ENCODE peak calls at places on chromosomes 2 and 18, in four cellular contexts. U is GM12878, L is HepG2, B is H1. D is an unnamed sample. For H3K4me1, the result is how much of the 10 kb centered on the place peaks cover.

GRCh38 chr2:174590928-174591648 is 6.5 kb downstream of the WIPF1 start:
- DNase-seq in U (no peak), L (no peak), B (no peak), D (no peak)

GRCh38 chr18:71287268-71287667 is 998.4 kb downstream of the SOCS6 start:
- DNase-seq in U (no peak), L (no peak), B (no peak), D (no peak)

GRCh38 chr2:19748711-19749506 is 152.9 kb downstream of the TTC32 start:
- DNase-seq in U (no peak), L (peak), B (no peak), D (no peak)

GRCh38 chr2:88865801-88866353 is 174.4 kb downstream of the RPIA start:
- DNase-seq in U (no peak), L (no peak), B (no peak), D (no peak)

GRCh38 chr2:69780907-69781306 is 39.0 kb downstream of the ANXA4 start:
- DNase-seq in U (no peak), L (peak), B (no peak), D (no peak)

GRCh38 chr2:190677255-190677654 is 28.4 kb downstream of the NAB1 start:
- DNase-seq in U (no peak), L (no peak), B (no peak), D (no peak)

GRCh38 chr2:38146917-38147307 is 71.0 kb upstream of the CYP1B1 start:
- DNase-seq in U (peak), L (peak), B (peak), D (peak)

GRCh38 chr2:186748354-186748753 is 54.5 kb downstream of the FAM171B start:
- DNase-seq in U (no peak), L (no peak), B (no peak), D (no peak)

GRCh38 chr2:128381001-128381938 is 62.6 kb upstream of the HS6ST1 start:
- DNase-seq in U (no peak), L (peak), B (no peak), D (no peak)

GRCh38 chr2:216860738-216861137 is 874 bp upstream of the TNP1 start:
- DNase-seq in U (no peak), L (no peak), B (no peak), D (no peak)

GRCh38 chr18:67281746-67282145 is 234.8 kb downstream of the DSEL start:
- DNase-seq in U (no peak), L (no peak), B (no peak), D (no peak)

GRCh38 chr18:47317824-47318508 is 66.5 kb upstream of the SKOR2 start:
- DNase-seq in U (no peak), L (no peak), B (no peak), D (no peak)

GRCh38 chr2:3296182-3296972 is 81.2 kb downstream of the EIPR1 start:
- DNase-seq in U (no peak), L (no peak), B (no peak), D (no peak)

GRCh38 chr2:235034270-235035135 is 82.7 kb downstream of the SH3BP4 start:
- DNase-seq in U (no peak), L (no peak), B (no peak), D (no peak)

GRCh38 chr2:85873679-85874078 is 15.1 kb downstream of the ST3GAL5 start:
- DNase-seq in U (no peak), L (no peak), B (no peak), D (no peak)

GRCh38 chr2:28360742-28361293 is 31.8 kb upstream of the FOSL2 start:
- DNase-seq in U (no peak), L (no peak), B (no peak), D (no peak)

GRCh38 chr2:198641161-198641560 is 816.6 kb downstream of the SATB2 start:
- DNase-seq in U (no peak), L (no peak), B (no peak), D (no peak)

GRCh38 chr2:172551266-172551665 is 4.6 kb upstream of the PDK1 start:
- DNase-seq in U (no peak), L (no peak), B (no peak), D (no peak)

GRCh38 chr2:78832481-78832880 is 193.0 kb upstream of the REG3G start:
- DNase-seq in U (no peak), L (no peak), B (no peak), D (no peak)

GRCh38 chr2:160210599-160211138 is 10.6 kb upstream of the ITGB6 start:
- DNase-seq in U (peak), L (peak), B (peak), D (peak)

GRCh38 chr2:60353863-60354262 is 199.6 kb downstream of the BCL11A start:
- DNase-seq in U (peak), L (no peak), B (no peak), D (no peak)

GRCh38 chr18:36744261-36744876 is 84.4 kb downstream of the TPGS2 start:
- DNase-seq in U (no peak), L (no peak), B (no peak), D (no peak)

GRCh38 chr2:8023241-8023640 is 658.6 kb upstream of the ID2 start:
- DNase-seq in U (no peak), L (no peak), B (no peak), D (no peak)

GRCh38 chr2:38218583-38218982 is 142.6 kb upstream of the CYP1B1 start:
- DNase-seq in U (no peak), L (no peak), B (no peak), D (no peak)

GRCh38 chr18:50562686-50563085 is 2.8 kb downstream of the MAPK4 start:
- DNase-seq in U (no peak), L (no peak), B (no peak), D (no peak)

GRCh38 chr18:79575891-79576685 is 103.5 kb upstream of the CTDP1 start:
- DNase-seq in U (no peak), L (no peak), B (no peak), D (no peak)

GRCh38 chr2:171248205-171248662 is 87.5 kb upstream of the TLK1 start:
- DNase-seq in U (peak), L (no peak), B (no peak), D (no peak)

GRCh38 chr2:63488118-63488713 is 100.1 kb downstream of the WDPCP start:
- DNase-seq in U (no peak), L (peak), B (no peak), D (peak)

GRCh38 chr2:152558174-152559091 is 158.8 kb downstream of the PRPF40A start:
- DNase-seq in U (no peak), L (no peak), B (no peak), D (no peak)

GRCh38 chr18:13377496-13377895 is 158.9 kb downstream of the LDLRAD4 start:
- DNase-seq in U (no peak), L (no peak), B (no peak), D (no peak)

GRCh38 chr2:19847486-19847885 is 54.3 kb downstream of the TTC32 start:
- DNase-seq in U (no peak), L (no peak), B (no peak), D (no peak)

GRCh38 chr18:69947361-69948106 is at the start of gene CD226:
- DNase-seq in U (no peak), L (no peak), B (no peak), D (no peak)

GRCh38 chr2:216142540-216142939 is 33.4 kb downstream of the XRCC5 start:
- DNase-seq in U (peak), L (no peak), B (no peak), D (no peak)

GRCh38 chr2:5694016-5694690 is 2.0 kb downstream of the SOX11 start:
- DNase-seq in U (no peak), L (no peak), B (no peak), D (no peak)

GRCh38 chr2:5692561-5693287 is 540 bp downstream of the SOX11 start:
- DNase-seq in U (no peak), L (no peak), B (no peak), D (peak)

GRCh38 chr2:5691659-5692529 is at the start of gene SOX11:
- DNase-seq in U (no peak), L (no peak), B (peak), D (peak)

GRCh38 chr2:5695641-5696350 is 3.6 kb downstream of the SOX11 start:
- DNase-seq in U (no peak), L (no peak), B (no peak), D (peak)

GRCh38 chr2:5693288-5694015 is 1.3 kb downstream of the SOX11 start:
- DNase-seq in U (no peak), L (no peak), B (no peak), D (no peak)
- H3K4me1 ChIP-seq in U (under half), L (under half), B (under half), D (under half)

GRCh38 chr18:26618130-26618529 is 69.8 kb upstream of the KCTD1 start:
- DNase-seq in U (no peak), L (no peak), B (no peak), D (no peak)

GRCh38 chr18:26614374-26614773 is 66.0 kb upstream of the KCTD1 start:
- DNase-seq in U (no peak), L (no peak), B (no peak), D (no peak)

GRCh38 chr18:26619350-26619749 is 71.0 kb upstream of the KCTD1 start:
- DNase-seq in U (no peak), L (no peak), B (no peak), D (no peak)

GRCh38 chr18:26621161-26622026 is 73.0 kb upstream of the KCTD1 start:
- DNase-seq in U (no peak), L (peak), B (peak), D (no peak)

GRCh38 chr18:26617151-26617554 is 68.8 kb upstream of the KCTD1 start:
- DNase-seq in U (no peak), L (peak), B (no peak), D (no peak)
- TF ChIP-seq SUZ12 in U (no peak), L (no peak), B (no peak), D (no peak)

DNA sequence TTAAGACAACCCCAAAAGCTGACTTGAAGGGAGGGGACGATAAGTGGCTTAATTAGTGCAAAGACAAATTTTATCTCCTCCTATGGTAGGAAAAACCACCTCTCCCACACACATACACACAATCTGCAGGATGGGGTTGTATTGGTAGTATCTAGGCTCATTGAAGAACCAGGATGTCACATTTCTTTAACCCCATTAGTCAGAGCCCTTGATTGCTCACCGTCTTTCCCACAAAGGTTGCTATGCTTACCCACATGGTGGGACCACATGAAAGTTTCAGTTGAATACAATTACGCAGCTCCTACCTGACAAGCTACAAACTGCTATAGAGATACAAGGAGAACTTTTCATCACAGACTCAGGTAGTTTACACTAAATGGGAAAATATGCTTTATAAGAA is 765.0 kb upstream of the CELF4 start:
- DNase-seq in U (no peak), L (no peak), B (no peak), D (no peak)
- H3K4me1 ChIP-seq in U (under half), L (under half), B (under half), D (under half)

GRCh38 chr2:31090188-31090587 is 48.1 kb downstream of the GALNT14 start:
- DNase-seq in U (no peak), L (no peak), B (no peak), D (no peak)

GRCh38 chr2:31086585-31086984 is 51.7 kb downstream of the GALNT14 start:
- DNase-seq in U (no peak), L (no peak), B (no peak), D (no peak)

GRCh38 chr2:31089645-31090044 is 48.6 kb downstream of the GALNT14 start:
- DNase-seq in U (no peak), L (no peak), B (no peak), D (no peak)

GRCh38 chr2:31087491-31087890 is 50.7 kb downstream of the GALNT14 start:
- DNase-seq in U (no peak), L (no peak), B (no peak), D (no peak)

DNA sequence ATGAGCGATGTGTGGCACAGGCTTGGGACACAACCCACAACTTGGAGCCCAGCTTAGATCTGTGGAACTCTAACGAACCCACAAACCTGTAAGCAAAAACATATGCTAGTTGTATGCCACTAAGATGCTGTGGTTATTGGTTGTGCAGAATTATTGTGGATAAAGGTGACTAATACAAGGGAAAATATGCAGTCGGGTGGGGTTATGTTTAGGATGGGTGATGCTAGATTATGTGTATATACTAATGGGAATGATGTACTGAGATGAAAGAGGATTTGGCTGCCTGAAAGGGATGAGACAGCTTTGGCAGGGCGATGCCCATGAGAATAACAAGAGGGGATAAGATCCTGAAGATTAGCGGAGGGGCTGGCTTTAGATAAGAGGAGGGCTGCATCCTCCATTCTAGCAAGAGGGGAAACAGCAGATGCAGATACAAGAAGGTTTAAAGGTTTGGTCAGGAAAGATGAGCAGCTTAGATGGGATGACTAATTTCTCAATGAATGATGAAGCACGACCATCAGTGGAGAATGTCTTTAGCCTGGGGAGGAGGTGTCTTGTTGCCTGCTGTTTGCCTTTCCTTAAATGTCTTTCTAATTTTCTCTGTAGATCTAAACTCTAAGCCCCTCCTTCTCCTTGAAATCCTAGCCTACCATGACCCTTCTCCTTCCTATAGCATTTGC is 49.6 kb downstream of the GALNT14 start:
- DNase-seq in U (no peak), L (no peak), B (no peak), D (no peak)
- TF ChIP-seq SUZ12 in U (no peak), L (no peak), B (no peak), D (no peak)

D was measured in NT2/D1.